ENCODE peak calls at places on chromosome 1, in seven cellular contexts. One of them, this sample, is unnamed.

GRCh38 chr1:1021860-1022259 is 1.9 kb downstream of the AGRN start:
- DNase-seq in prostate gland: no peak
- DNase-seq in heart right ventricle: no peak
- DNase-seq in CD8-positive, alpha-beta memory T cell: no peak
- DNase-seq in CD8-positive, alpha-beta T cell: no peak
- DNase-seq in PC-3: peak; percentile 92
- DNase-seq in hepatocyte: no peak
- DNase-seq in this sample: no peak

GRCh38 chr1:5994713-5995621 is 2.7 kb upstream of the NPHP4 start:
- DNase-seq in PC-3: no peak
- DNase-seq in CD8-positive, alpha-beta memory T cell: peak; percentile 81
- DNase-seq in heart right ventricle: peak; percentile 17
- DNase-seq in hepatocyte: no peak
- DNase-seq in prostate gland: no peak
- DNase-seq in CD8-positive, alpha-beta T cell: peak; percentile 48
- DNase-seq in this sample: no peak

GRCh38 chr1:9273177-9273576 is 19.5 kb upstream of the SPSB1 start:
- DNase-seq in heart right ventricle: no peak
- DNase-seq in prostate gland: no peak
- DNase-seq in CD8-positive, alpha-beta memory T cell: no peak
- DNase-seq in PC-3: no peak
- DNase-seq in CD8-positive, alpha-beta T cell: no peak
- DNase-seq in hepatocyte: no peak
- DNase-seq in this sample: no peak

GRCh38 chr1:186849271-186849671 is 20.5 kb downstream of the PLA2G4A start:
- DNase-seq in hepatocyte: no peak
- DNase-seq in CD8-positive, alpha-beta memory T cell: no peak
- DNase-seq in prostate gland: no peak
- DNase-seq in heart right ventricle: no peak
- DNase-seq in CD8-positive, alpha-beta T cell: no peak
- DNase-seq in PC-3: no peak
- DNase-seq in this sample: no peak

GRCh38 chr1:98668733-98669132 is 7.2 kb downstream of the SNX7 start:
- DNase-seq in hepatocyte: no peak
- DNase-seq in prostate gland: no peak
- DNase-seq in PC-3: no peak
- DNase-seq in CD8-positive, alpha-beta T cell: no peak
- DNase-seq in heart right ventricle: no peak
- DNase-seq in CD8-positive, alpha-beta memory T cell: no peak
- DNase-seq in this sample: no peak

GRCh38 chr1:194013561-194013960 is 827.1 kb upstream of the B3GALT2 start:
- DNase-seq in PC-3: no peak
- DNase-seq in heart right ventricle: no peak
- DNase-seq in CD8-positive, alpha-beta memory T cell: no peak
- DNase-seq in hepatocyte: no peak
- DNase-seq in CD8-positive, alpha-beta T cell: no peak
- DNase-seq in prostate gland: no peak
- DNase-seq in this sample: no peak

GRCh38 chr1:204320413-204320812 is 39.3 kb downstream of the PLEKHA6 start:
- DNase-seq in prostate gland: no peak
- DNase-seq in heart right ventricle: no peak
- DNase-seq in PC-3: peak; percentile 83
- DNase-seq in hepatocyte: peak; percentile 78
- DNase-seq in CD8-positive, alpha-beta memory T cell: no peak
- DNase-seq in CD8-positive, alpha-beta T cell: no peak
- DNase-seq in this sample: no peak

GRCh38 chr1:86200901-86201300 is 44.3 kb upstream of the COL24A1 start:
- DNase-seq in PC-3: no peak
- DNase-seq in prostate gland: no peak
- DNase-seq in hepatocyte: no peak
- DNase-seq in CD8-positive, alpha-beta T cell: no peak
- DNase-seq in heart right ventricle: no peak
- DNase-seq in CD8-positive, alpha-beta memory T cell: no peak
- DNase-seq in this sample: no peak

GRCh38 chr1:112012823-112013222 is 23.4 kb upstream of the KCND3 start:
- DNase-seq in prostate gland: no peak
- DNase-seq in heart right ventricle: no peak
- DNase-seq in hepatocyte: no peak
- DNase-seq in PC-3: no peak
- DNase-seq in CD8-positive, alpha-beta T cell: no peak
- DNase-seq in CD8-positive, alpha-beta memory T cell: no peak
- DNase-seq in this sample: no peak

GRCh38 chr1:117653732-117654484 is 48.1 kb downstream of the TENT5C start:
- DNase-seq in CD8-positive, alpha-beta T cell: no peak
- DNase-seq in PC-3: peak; percentile 32
- DNase-seq in prostate gland: no peak
- DNase-seq in CD8-positive, alpha-beta memory T cell: no peak
- DNase-seq in heart right ventricle: no peak
- DNase-seq in hepatocyte: no peak
- DNase-seq in this sample: no peak

GRCh38 chr1:48196168-48196716 is 26.3 kb upstream of the SLC5A9 start:
- DNase-seq in prostate gland: no peak
- DNase-seq in CD8-positive, alpha-beta T cell: no peak
- DNase-seq in PC-3: no peak
- DNase-seq in CD8-positive, alpha-beta memory T cell: no peak
- DNase-seq in heart right ventricle: no peak
- DNase-seq in hepatocyte: no peak
- DNase-seq in this sample: no peak

GRCh38 chr1:206534552-206534951 is 27.2 kb downstream of the RASSF5 start:
- DNase-seq in PC-3: no peak
- DNase-seq in heart right ventricle: no peak
- DNase-seq in CD8-positive, alpha-beta T cell: no peak
- DNase-seq in CD8-positive, alpha-beta memory T cell: no peak
- DNase-seq in prostate gland: no peak
- DNase-seq in hepatocyte: no peak
- DNase-seq in this sample: no peak

DNA sequence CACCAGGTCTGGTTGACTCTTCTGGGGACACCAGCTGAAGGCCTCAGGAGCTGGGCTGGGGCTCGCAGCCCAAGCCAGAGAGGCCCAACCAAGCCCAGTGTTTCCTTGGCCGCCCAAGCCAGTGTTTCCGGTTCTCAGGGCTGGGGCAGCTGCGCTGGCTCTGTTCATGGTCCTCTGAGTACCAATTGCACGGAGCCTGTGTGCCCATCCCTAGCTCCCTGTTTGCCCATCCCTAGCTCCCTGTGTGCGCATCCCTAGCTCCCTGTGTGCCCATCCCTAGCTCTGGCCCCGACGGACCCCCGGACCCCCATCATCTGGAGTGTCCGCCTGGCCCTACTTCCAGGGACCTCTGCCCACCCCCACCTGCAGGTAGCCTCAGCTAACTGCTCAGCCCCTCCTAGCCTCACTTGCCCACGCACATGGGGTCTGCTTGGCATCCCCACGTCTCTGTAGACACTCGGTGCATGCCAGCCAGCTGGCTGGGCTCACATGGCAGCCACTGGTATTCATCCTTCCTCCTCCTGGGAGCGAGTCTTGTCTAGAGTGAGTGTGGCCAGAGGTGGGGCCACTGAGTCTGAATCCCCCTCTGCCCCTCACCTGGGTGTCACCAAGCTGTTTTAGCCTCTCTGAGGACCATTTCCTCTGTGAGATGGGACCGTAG is 64.0 kb downstream of the WNT9A start:
- DNase-seq in CD8-positive, alpha-beta T cell: no peak
- DNase-seq in CD8-positive, alpha-beta memory T cell: peak; percentile 41
- DNase-seq in heart right ventricle: no peak
- DNase-seq in hepatocyte: no peak
- DNase-seq in prostate gland: peak; percentile 3
- DNase-seq in PC-3: no peak
- DNase-seq in this sample: no peak
- H3K27ac ChIP-seq in CD8-positive, alpha-beta T cell: no peak overlapping the region
- H3K27ac ChIP-seq in CD8-positive, alpha-beta memory T cell: no peak overlapping the region
- H3K27ac ChIP-seq in heart right ventricle: no peak overlapping the region
- H3K27ac ChIP-seq in hepatocyte: no peak overlapping the region
- H3K27ac ChIP-seq in prostate gland: no peak overlapping the region
- H3K27ac ChIP-seq in PC-3: no peak overlapping the region
- H3K27ac ChIP-seq in this sample: no peak overlapping the region

GRCh38 chr1:2213576-2214505 is 14.3 kb upstream of the SKI start:
- DNase-seq in CD8-positive, alpha-beta memory T cell: no peak
- DNase-seq in CD8-positive, alpha-beta T cell: no peak
- DNase-seq in heart right ventricle: peak; percentile 85
- DNase-seq in PC-3: no peak
- DNase-seq in prostate gland: peak; percentile 70
- DNase-seq in hepatocyte: peak; percentile 69
- DNase-seq in this sample: peak; percentile 64

GRCh38 chr1:2212542-2213491 is 15.3 kb upstream of the SKI start:
- DNase-seq in CD8-positive, alpha-beta memory T cell: peak; percentile 82
- DNase-seq in CD8-positive, alpha-beta T cell: no peak
- DNase-seq in heart right ventricle: peak; percentile 93
- DNase-seq in prostate gland: peak; percentile 73
- DNase-seq in PC-3: peak; percentile 94
- DNase-seq in hepatocyte: peak; percentile 95
- DNase-seq in this sample: peak; percentile 61

GRCh38 chr1:2215909-2216766 is 12.0 kb upstream of the SKI start:
- DNase-seq in PC-3: no peak
- DNase-seq in CD8-positive, alpha-beta memory T cell: no peak
- DNase-seq in heart right ventricle: no peak
- DNase-seq in CD8-positive, alpha-beta T cell: no peak
- DNase-seq in prostate gland: no peak
- DNase-seq in hepatocyte: no peak
- DNase-seq in this sample: no peak

GRCh38 chr1:2215329-2215728 is 12.8 kb upstream of the SKI start:
- DNase-seq in hepatocyte: no peak
- DNase-seq in prostate gland: no peak
- DNase-seq in CD8-positive, alpha-beta T cell: no peak
- DNase-seq in heart right ventricle: peak; percentile 20
- DNase-seq in CD8-positive, alpha-beta memory T cell: no peak
- DNase-seq in PC-3: no peak
- DNase-seq in this sample: no peak

DNA sequence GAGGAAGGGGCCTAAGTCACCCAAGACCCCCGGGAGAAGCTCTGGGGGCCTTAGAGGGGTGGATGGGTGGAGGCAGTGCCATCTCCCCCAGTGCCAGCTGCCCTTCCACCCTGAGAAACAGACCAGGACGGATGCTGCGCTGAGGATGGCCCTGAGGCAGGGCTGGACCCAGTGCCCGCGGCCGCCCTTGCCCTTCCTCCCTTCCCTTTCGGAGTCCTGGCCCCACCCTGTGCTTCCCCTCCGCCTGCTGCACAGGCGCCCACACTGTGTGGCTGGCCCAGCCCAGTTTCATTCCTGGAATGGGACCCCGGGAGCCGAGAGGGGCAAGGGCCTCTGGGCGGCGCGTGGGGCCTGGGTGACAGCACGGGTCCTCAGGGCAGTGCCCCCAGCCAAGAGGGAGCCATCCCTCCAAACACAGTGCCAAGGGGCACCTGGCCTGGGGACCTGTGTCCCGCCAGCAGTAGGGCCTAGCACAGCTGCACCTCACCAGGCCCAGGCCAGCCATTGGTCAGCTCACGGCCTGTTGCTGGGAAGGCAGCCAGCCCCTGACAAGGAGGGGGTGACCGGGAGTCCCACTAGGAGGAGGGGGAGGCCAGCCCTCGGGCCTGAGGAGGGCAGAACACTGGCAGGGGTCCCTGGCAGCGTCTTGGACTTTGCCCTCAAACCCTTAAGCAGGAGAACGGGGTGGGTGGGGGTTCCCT is 13.4 kb upstream of the SKI start:
- DNase-seq in CD8-positive, alpha-beta memory T cell: no peak
- DNase-seq in hepatocyte: no peak
- DNase-seq in CD8-positive, alpha-beta T cell: no peak
- DNase-seq in heart right ventricle: peak; percentile 60
- DNase-seq in prostate gland: no peak
- DNase-seq in PC-3: no peak
- DNase-seq in this sample: no peak
- H3K27ac ChIP-seq in CD8-positive, alpha-beta memory T cell: no peak overlapping the region
- H3K27ac ChIP-seq in hepatocyte: peak overlapping the region; percentile 93
- H3K27ac ChIP-seq in CD8-positive, alpha-beta T cell: no peak overlapping the region
- H3K27ac ChIP-seq in heart right ventricle: peak overlapping the region; percentile 97
- H3K27ac ChIP-seq in prostate gland: peak overlapping the region; percentile 93
- H3K27ac ChIP-seq in PC-3: no peak overlapping the region
- H3K27ac ChIP-seq in this sample: peak overlapping the region; percentile 98

GRCh38 chr1:30762152-30762930 is 4.8 kb upstream of the LAPTM5 start:
- DNase-seq in PC-3: no peak
- DNase-seq in CD8-positive, alpha-beta memory T cell: no peak
- DNase-seq in CD8-positive, alpha-beta T cell: no peak
- DNase-seq in heart right ventricle: no peak
- DNase-seq in prostate gland: no peak
- DNase-seq in hepatocyte: no peak
- DNase-seq in this sample: no peak
- H3K27ac ChIP-seq in PC-3: no peak overlapping the region
- H3K27ac ChIP-seq in CD8-positive, alpha-beta memory T cell: peak overlapping the region; percentile 96
- H3K27ac ChIP-seq in CD8-positive, alpha-beta T cell: no peak overlapping the region
- H3K27ac ChIP-seq in heart right ventricle: no peak overlapping the region
- H3K27ac ChIP-seq in prostate gland: no peak overlapping the region
- H3K27ac ChIP-seq in hepatocyte: no peak overlapping the region
- H3K27ac ChIP-seq in this sample: peak overlapping the region; percentile 96

DNA sequence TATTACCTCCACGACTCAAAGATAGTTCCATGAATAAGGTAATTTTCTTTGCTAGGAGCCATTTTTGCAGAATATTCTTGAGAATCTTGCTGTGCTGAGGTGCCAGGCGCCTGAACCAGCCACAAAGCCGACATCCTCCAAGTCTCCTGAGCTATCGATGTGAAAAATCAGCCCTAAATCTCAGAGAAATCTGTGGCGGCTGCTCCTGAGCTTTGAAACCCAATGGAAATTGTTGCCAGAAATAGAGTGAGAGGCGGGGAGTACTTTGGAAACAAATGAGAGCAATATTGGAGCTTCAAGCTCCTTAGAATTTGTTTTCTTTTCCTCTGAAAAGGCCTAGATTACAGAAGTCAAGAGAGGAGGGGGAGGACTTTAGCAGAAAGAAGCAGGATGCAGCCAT is 6.3 kb downstream of the CAMK1G start:
- DNase-seq in CD8-positive, alpha-beta T cell: no peak
- DNase-seq in PC-3: no peak
- DNase-seq in prostate gland: no peak
- DNase-seq in CD8-positive, alpha-beta memory T cell: no peak
- DNase-seq in heart right ventricle: no peak
- DNase-seq in hepatocyte: no peak
- DNase-seq in this sample: peak; percentile 69
- H3K27ac ChIP-seq in CD8-positive, alpha-beta T cell: no peak overlapping the region
- H3K27ac ChIP-seq in PC-3: no peak overlapping the region
- H3K27ac ChIP-seq in prostate gland: peak overlapping the region; percentile 3
- H3K27ac ChIP-seq in CD8-positive, alpha-beta memory T cell: no peak overlapping the region
- H3K27ac ChIP-seq in heart right ventricle: no peak overlapping the region
- H3K27ac ChIP-seq in hepatocyte: no peak overlapping the region
- H3K27ac ChIP-seq in this sample: peak overlapping the region; percentile 85

DNA sequence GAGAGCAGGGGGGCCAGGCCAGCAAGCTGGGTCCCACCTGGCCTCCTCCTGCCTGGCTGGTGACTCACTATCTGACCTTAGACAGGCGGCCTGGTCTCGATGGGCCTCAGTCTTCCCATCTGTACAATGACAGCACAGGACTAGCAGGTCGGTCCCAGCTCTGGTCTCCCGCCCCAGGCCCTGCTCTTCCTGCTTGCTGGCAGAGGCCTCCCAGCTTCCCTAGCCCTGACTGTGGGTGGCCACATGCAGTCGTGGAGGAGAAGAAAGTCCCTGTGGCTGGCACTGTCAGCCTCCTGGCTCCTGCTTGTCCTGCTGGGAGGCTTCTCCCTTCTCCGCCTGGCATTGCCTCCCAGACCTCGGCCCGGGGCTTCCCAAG is 817 bp downstream of the EXTL1 start:
- DNase-seq in hepatocyte: no peak
- DNase-seq in PC-3: no peak
- DNase-seq in heart right ventricle: no peak
- DNase-seq in CD8-positive, alpha-beta T cell: no peak
- DNase-seq in CD8-positive, alpha-beta memory T cell: no peak
- DNase-seq in prostate gland: no peak
- DNase-seq in this sample: no peak
- H3K27ac ChIP-seq in hepatocyte: no peak overlapping the region
- H3K27ac ChIP-seq in PC-3: no peak overlapping the region
- H3K27ac ChIP-seq in heart right ventricle: peak overlapping the region; percentile 34
- H3K27ac ChIP-seq in CD8-positive, alpha-beta T cell: no peak overlapping the region
- H3K27ac ChIP-seq in CD8-positive, alpha-beta memory T cell: no peak overlapping the region
- H3K27ac ChIP-seq in prostate gland: no peak overlapping the region
- H3K27ac ChIP-seq in this sample: no peak overlapping the region